ENCODE peak calls at places on chromosomes 6 and 20, in seven cellular contexts. K is GM12865, Z is neural progenitor cell, E is WTC11, N is body of pancreas, H is GM10248, U is MCF 10A. O is an unnamed sample.

GRCh38 chr6:6522709-6523108 is 65.8 kb upstream of the LY86 start:
- DNase-seq in U (no peak), Z (no peak), K (no peak), N (no peak), E (no peak), H (no peak), O (no peak)

GRCh38 chr6:10510592-10511367 is 10.4 kb upstream of the GCNT2 start:
- DNase-seq in U (peak), N (peak), E (peak), H (peak), Z (peak), K (peak), O (peak)

GRCh38 chr6:44237813-44238433 is 9.0 kb upstream of the HSP90AB1 start:
- DNase-seq in N (peak), U (peak), Z (peak), H (peak), E (peak), K (peak), O (peak)

GRCh38 chr6:81396916-81397315 is 355.6 kb downstream of the TENT5A start:
- DNase-seq in N (no peak), Z (no peak), E (no peak), K (no peak), U (no peak), H (no peak), O (no peak)

GRCh38 chr6:47111685-47112084 is 69.6 kb upstream of the ADGRF1 start:
- DNase-seq in N (peak), Z (no peak), K (no peak), E (no peak), U (peak), H (no peak), O (no peak)

GRCh38 chr6:16278750-16279149 is 40.4 kb downstream of the GMPR start:
- DNase-seq in Z (no peak), U (no peak), N (no peak), E (no peak), K (no peak), H (no peak), O (no peak)

GRCh38 chr20:25256226-25256859 is 8.5 kb downstream of the PYGB start:
- DNase-seq in Z (no peak), E (no peak), U (peak), N (no peak), H (no peak), K (no peak), O (no peak)

GRCh38 chr20:12916699-12917098 is 92.1 kb upstream of the SPTLC3 start:
- DNase-seq in U (no peak), E (no peak), K (no peak), N (no peak), Z (peak), H (no peak), O (no peak)

GRCh38 chr20:875115-875514 is 41.0 kb downstream of the ANGPT4 start:
- DNase-seq in Z (no peak), U (no peak), N (no peak), K (no peak), H (no peak), E (no peak), O (no peak)

GRCh38 chr20:23049201-23049932 is at the start of gene THBD:
- DNase-seq in E (peak), Z (peak), U (peak), N (peak), H (no peak), K (no peak), O (peak)

GRCh38 chr6:130293800-130294199 is 71.0 kb upstream of the SAMD3 start:
- DNase-seq in Z (peak), U (peak), K (peak), H (peak), N (no peak), E (peak), O (no peak)

GRCh38 chr6:147651249-147652063 is 143.0 kb downstream of the SAMD5 start:
- DNase-seq in H (no peak), Z (peak), K (no peak), U (peak), N (peak), E (no peak), O (peak)

GRCh38 chr20:3010985-3011723 is 32.3 kb upstream of the GNRH2 start:
- DNase-seq in U (peak), N (no peak), H (no peak), E (no peak), Z (no peak), K (no peak), O (no peak)

GRCh38 chr6:113818528-113818927 is 38.6 kb upstream of the MARCKS start:
- DNase-seq in E (no peak), U (no peak), Z (no peak), K (no peak), H (no peak), N (no peak), O (no peak)

GRCh38 chr6:42451146-42451594 is 556 bp downstream of the TRERF1 start:
- DNase-seq in K (peak), N (no peak), U (no peak), E (no peak), Z (no peak), H (peak), O (no peak)

GRCh38 chr20:50215101-50215500 is 24.5 kb downstream of the CEBPB start:
- DNase-seq in E (no peak), U (no peak), H (no peak), N (no peak), Z (no peak), K (no peak), O (no peak)

GRCh38 chr6:137332637-137333228 is 113.5 kb upstream of the IFNGR1 start:
- DNase-seq in U (no peak), Z (no peak), H (no peak), N (no peak), E (no peak), K (no peak), O (no peak)
- TF ChIP-seq CTCF in U (no peak), Z (no peak), H (no peak), N (no peak), E (no peak), K (no peak), O (no peak)

GRCh38 chr6:168496932-168497331 is 55.9 kb downstream of the SMOC2 start:
- DNase-seq in H (no peak), N (no peak), E (peak), Z (no peak), K (no peak), U (no peak), O (no peak)

GRCh38 chr6:168501561-168501960 is 60.6 kb downstream of the SMOC2 start:
- DNase-seq in H (no peak), Z (no peak), N (no peak), E (no peak), U (no peak), K (no peak), O (no peak)

GRCh38 chr6:168497381-168497780 is 56.4 kb downstream of the SMOC2 start:
- DNase-seq in E (no peak), H (no peak), Z (no peak), K (no peak), U (no peak), N (no peak), O (no peak)

GRCh38 chr6:168499045-168499650 is 58.2 kb downstream of the SMOC2 start:
- DNase-seq in H (no peak), K (no peak), E (no peak), Z (no peak), U (no peak), N (no peak), O (no peak)

DNA sequence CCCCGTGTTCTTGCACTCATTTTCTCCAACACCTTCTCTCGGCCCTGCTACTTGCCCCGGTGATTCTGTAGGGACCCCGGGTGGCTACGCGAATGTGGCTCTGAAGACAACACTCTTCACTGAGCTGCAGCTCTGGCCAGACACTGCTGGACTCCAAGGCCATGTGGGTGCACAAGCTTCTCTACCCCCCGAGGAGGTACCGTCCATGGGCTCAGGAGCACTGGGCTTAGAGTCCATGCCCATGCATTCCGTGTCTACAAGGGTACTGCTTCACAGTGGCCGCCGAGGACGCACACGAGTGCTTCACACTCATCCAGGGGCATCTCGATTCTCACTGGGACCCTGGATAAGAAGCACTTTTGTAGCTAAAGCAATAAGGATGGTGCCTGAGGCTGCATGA is 59.5 kb downstream of the SMOC2 start:
- DNase-seq in K (no peak), H (no peak), Z (no peak), E (no peak), U (no peak), N (no peak), O (no peak)
- TF ChIP-seq CTCF in K (no peak), H (no peak), Z (no peak), E (no peak), U (no peak), N (no peak), O (no peak)

GRCh38 chr6:87483929-87484328 is 11.2 kb downstream of the SLC35A1 start:
- DNase-seq in E (peak), K (peak), Z (peak), U (peak), H (no peak), N (no peak), O (no peak)
- TF ChIP-seq CTCF in E (no peak), K (peak), Z (peak), U (no peak), H (no peak), N (no peak), O (no peak)

GRCh38 chr6:39157511-39157910 is 42.5 kb upstream of the SAYSD1 start:
- DNase-seq in U (no peak), H (no peak), N (no peak), K (no peak), E (no peak), Z (no peak), O (no peak)
- TF ChIP-seq CTCF in U (no peak), H (no peak), N (no peak), K (no peak), E (no peak), Z (no peak), O (no peak)

DNA sequence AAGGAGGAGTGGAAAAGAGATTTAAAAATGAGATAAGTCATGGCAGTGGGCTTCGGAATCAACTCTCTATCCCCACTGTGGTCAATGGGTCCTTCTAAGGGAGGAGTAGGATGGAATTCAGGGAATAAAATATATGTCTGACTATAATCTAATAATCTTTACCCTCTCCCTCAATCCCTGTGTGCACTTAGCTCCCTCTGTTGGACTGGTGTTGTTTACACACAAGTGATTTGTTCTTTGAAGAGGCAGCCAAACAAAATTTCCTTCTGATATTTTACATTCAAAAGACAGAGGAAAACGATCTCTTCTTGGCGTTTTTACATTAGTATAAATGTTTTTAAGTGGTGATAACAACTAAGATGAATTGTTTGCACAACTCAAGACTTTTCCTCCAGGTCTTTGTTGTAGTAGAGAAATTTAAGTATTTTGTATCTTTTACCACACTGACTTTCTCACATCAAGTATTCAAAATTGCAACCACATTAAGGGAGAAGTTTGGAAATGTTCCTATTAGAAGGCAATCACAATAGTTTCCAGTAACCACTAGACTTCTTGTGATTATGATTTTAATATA is 317.7 kb downstream of the CENPW start:
- DNase-seq in Z (peak), H (no peak), N (no peak), U (peak), K (peak), E (no peak), O (no peak)
- TF ChIP-seq CTCF in Z (peak), H (peak), N (peak), U (peak), K (peak), E (peak), O (peak)